ENCODE peak calls at places on chromosome 7, in five cellular contexts. D is neuronal stem cell, M is H1, O is IMR-90, L is mesenchymal stem cell. X is an unnamed sample. For H3K4me1, the result is how much of the 10 kb centered on the place peaks cover.

GRCh38 chr7:112257073-112257472 is 50.6 kb downstream of the ZNF277 start:
- DNase-seq in D (no peak), M (no peak), O (no peak), L (no peak), X (no peak)

GRCh38 chr7:85287126-85287825 is 100.4 kb upstream of the SEMA3D start:
- DNase-seq in D (no peak), M (no peak), O (peak), L (peak), X (peak)

GRCh38 chr7:1474736-1475135 is 15.5 kb upstream of the MICALL2 start:
- DNase-seq in D (no peak), M (no peak), O (peak), L (no peak), X (no peak)

GRCh38 chr7:16060492-16060891 is 360.8 kb downstream of the CRPPA start:
- DNase-seq in D (no peak), M (no peak), O (peak), L (peak), X (no peak)

GRCh38 chr7:76403780-76404494 is 5.6 kb downstream of the SSC4D start:
- DNase-seq in D (no peak), M (no peak), O (no peak), L (no peak), X (no peak)

GRCh38 chr7:7274782-7275181 is 92.4 kb downstream of the C1GALT1 start:
- DNase-seq in D (no peak), M (no peak), O (peak), L (no peak), X (peak)

GRCh38 chr7:48171190-48171589 is at the start of gene ABCA13:
- DNase-seq in D (no peak), M (no peak), O (peak), L (no peak), X (no peak)

GRCh38 chr7:33831389-33832118 is 73.8 kb upstream of the BMPER start:
- DNase-seq in D (no peak), M (no peak), O (no peak), L (no peak), X (no peak)

GRCh38 chr7:15174470-15174869 is 271.9 kb upstream of the DGKB start:
- DNase-seq in D (no peak), M (no peak), O (no peak), L (no peak), X (no peak)

GRCh38 chr7:618539-619355 is 99.1 kb upstream of the PDGFA start:
- DNase-seq in D (no peak), M (no peak), O (peak), L (peak), X (peak)

GRCh38 chr7:41779918-41780317 is 77.0 kb upstream of the INHBA start:
- DNase-seq in D (no peak), M (no peak), O (no peak), L (no peak), X (no peak)

GRCh38 chr7:28155019-28155660 is 25.5 kb downstream of the JAZF1 start:
- DNase-seq in D (no peak), M (no peak), O (no peak), L (no peak), X (no peak)

GRCh38 chr7:158140538-158141220 is 446.9 kb downstream of the PTPRN2 start:
- DNase-seq in D (no peak), M (no peak), O (no peak), L (no peak), X (no peak)

GRCh38 chr7:98248156-98248555 is 3.9 kb downstream of the TECPR1 start:
- DNase-seq in D (no peak), M (no peak), O (no peak), L (no peak), X (peak)

GRCh38 chr7:28106316-28106957 is 74.2 kb downstream of the JAZF1 start:
- DNase-seq in D (no peak), M (no peak), O (peak), L (peak), X (no peak)

GRCh38 chr7:2527505-2528464 is 8.2 kb downstream of the LFNG start:
- DNase-seq in D (no peak), M (no peak), O (peak), L (peak), X (peak)

GRCh38 chr7:43362652-43363428 is 220.1 kb upstream of the STK17A start:
- DNase-seq in D (no peak), M (no peak), O (peak), L (peak), X (peak)

GRCh38 chr7:67022501-67022900 is 25.9 kb downstream of the TYW1 start:
- DNase-seq in D (no peak), M (no peak), O (no peak), L (no peak), X (no peak)

GRCh38 chr7:91033574-91033973 is 230.7 kb upstream of the FZD1 start:
- DNase-seq in D (no peak), M (no peak), O (no peak), L (no peak), X (no peak)

GRCh38 chr7:41573017-41573416 is 129.9 kb downstream of the INHBA start:
- DNase-seq in D (no peak), M (no peak), O (peak), L (peak), X (no peak)

GRCh38 chr7:3039787-3040186 is 3.9 kb downstream of the CARD11 start:
- DNase-seq in D (no peak), M (no peak), O (no peak), L (no peak), X (no peak)

GRCh38 chr7:84372712-84373111 is 178.1 kb upstream of the SEMA3A start:
- DNase-seq in D (no peak), M (no peak), O (peak), L (no peak), X (no peak)

GRCh38 chr7:42959549-42959948 is 27.4 kb downstream of the MRPL32 start:
- DNase-seq in D (no peak), M (no peak), O (no peak), L (no peak), X (no peak)

GRCh38 chr7:42471573-42472174 is 234.7 kb upstream of the GLI3 start:
- DNase-seq in D (no peak), M (no peak), O (no peak), L (peak), X (no peak)

GRCh38 chr7:157952841-157953645 is 616.2 kb downstream of the DNAJB6 start:
- DNase-seq in D (no peak), M (no peak), O (no peak), L (no peak), X (no peak)

GRCh38 chr7:31782411-31782991 is 95.5 kb downstream of the PPP1R17 start:
- DNase-seq in D (peak), M (no peak), O (peak), L (peak), X (peak)

GRCh38 chr7:149126662-149127321 is 668 bp upstream of the ZNF425 start:
- DNase-seq in D (no peak), M (peak), O (peak), L (no peak), X (no peak)

GRCh38 chr7:135074096-135074495 is 73.8 kb upstream of the TMEM140 start:
- DNase-seq in D (no peak), M (no peak), O (no peak), L (no peak), X (no peak)

GRCh38 chr7:75861636-75862035 is 17.2 kb upstream of the RHBDD2 start:
- DNase-seq in D (no peak), M (no peak), O (peak), L (peak), X (peak)

GRCh38 chr7:155488483-155489127 is 30.7 kb downstream of the EN2 start:
- DNase-seq in D (no peak), M (no peak), O (no peak), L (no peak), X (no peak)

GRCh38 chr7:20083781-20084180 is 133.4 kb downstream of the MACC1 start:
- DNase-seq in D (no peak), M (no peak), O (peak), L (peak), X (peak)

GRCh38 chr7:157018997-157019591 is 8.6 kb upstream of the MNX1 start:
- DNase-seq in D (no peak), M (peak), O (no peak), L (no peak), X (no peak)

GRCh38 chr7:94396044-94396443 is 1.3 kb downstream of the COL1A2 start:
- DNase-seq in D (no peak), M (no peak), O (peak), L (peak), X (no peak)

GRCh38 chr7:98233241-98234070 is 18.6 kb downstream of the TECPR1 start:
- DNase-seq in D (no peak), M (no peak), O (no peak), L (no peak), X (no peak)

GRCh38 chr7:154484406-154484805 is 432.2 kb downstream of the DPP6 start:
- DNase-seq in D (no peak), M (peak), O (no peak), L (no peak), X (no peak)

GRCh38 chr7:17672774-17673173 is 267.5 kb downstream of the SNX13 start:
- DNase-seq in D (no peak), M (no peak), O (no peak), L (no peak), X (no peak)

GRCh38 chr7:17668122-17668521 is 272.2 kb downstream of the SNX13 start:
- DNase-seq in D (no peak), M (no peak), O (no peak), L (no peak), X (no peak)

GRCh38 chr7:17665029-17665428 is 275.3 kb downstream of the SNX13 start:
- DNase-seq in D (no peak), M (no peak), O (no peak), L (no peak), X (no peak)

GRCh38 chr7:17671956-17672355 is 268.3 kb downstream of the SNX13 start:
- DNase-seq in D (no peak), M (no peak), O (no peak), L (no peak), X (no peak)

DNA sequence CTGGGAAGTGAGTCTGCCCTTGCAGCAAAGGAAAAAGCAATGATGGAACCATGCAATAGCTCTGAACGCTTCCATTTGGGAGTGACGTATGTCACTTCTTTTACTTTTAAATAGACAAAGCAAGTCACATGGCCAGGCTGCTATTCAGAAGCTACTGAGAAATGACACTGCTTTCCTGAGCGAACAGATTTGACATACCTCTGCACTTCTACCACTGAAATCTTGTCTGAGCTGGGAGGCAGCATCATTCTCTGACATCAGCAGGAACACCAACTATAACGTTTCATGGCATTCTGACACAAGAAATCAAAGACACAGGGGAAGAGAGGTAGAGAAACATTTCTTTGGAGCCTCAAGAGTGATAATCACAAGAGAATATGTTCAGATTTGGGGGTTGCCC is 271.1 kb downstream of the SNX13 start:
- DNase-seq in D (no peak), M (no peak), O (no peak), L (no peak), X (no peak)
- H3K4me1 ChIP-seq in D (under half), M (under half), O (under half), L (under half), X (under half)

GRCh38 chr7:142963993-142964392 is 1.8 kb upstream of the KEL start:
- DNase-seq in D (no peak), M (no peak), O (no peak), L (no peak), X (no peak)

GRCh38 chr7:142961595-142961972 is 579 bp downstream of the KEL start:
- DNase-seq in D (no peak), M (no peak), O (no peak), L (no peak), X (no peak)

GRCh38 chr7:142960955-142961512 is 1.1 kb downstream of the KEL start:
- DNase-seq in D (no peak), M (no peak), O (no peak), L (no peak), X (no peak)

GRCh38 chr7:142964502-142965246 is 2.5 kb upstream of the KEL start:
- DNase-seq in D (no peak), M (no peak), O (no peak), L (no peak), X (peak)

DNA sequence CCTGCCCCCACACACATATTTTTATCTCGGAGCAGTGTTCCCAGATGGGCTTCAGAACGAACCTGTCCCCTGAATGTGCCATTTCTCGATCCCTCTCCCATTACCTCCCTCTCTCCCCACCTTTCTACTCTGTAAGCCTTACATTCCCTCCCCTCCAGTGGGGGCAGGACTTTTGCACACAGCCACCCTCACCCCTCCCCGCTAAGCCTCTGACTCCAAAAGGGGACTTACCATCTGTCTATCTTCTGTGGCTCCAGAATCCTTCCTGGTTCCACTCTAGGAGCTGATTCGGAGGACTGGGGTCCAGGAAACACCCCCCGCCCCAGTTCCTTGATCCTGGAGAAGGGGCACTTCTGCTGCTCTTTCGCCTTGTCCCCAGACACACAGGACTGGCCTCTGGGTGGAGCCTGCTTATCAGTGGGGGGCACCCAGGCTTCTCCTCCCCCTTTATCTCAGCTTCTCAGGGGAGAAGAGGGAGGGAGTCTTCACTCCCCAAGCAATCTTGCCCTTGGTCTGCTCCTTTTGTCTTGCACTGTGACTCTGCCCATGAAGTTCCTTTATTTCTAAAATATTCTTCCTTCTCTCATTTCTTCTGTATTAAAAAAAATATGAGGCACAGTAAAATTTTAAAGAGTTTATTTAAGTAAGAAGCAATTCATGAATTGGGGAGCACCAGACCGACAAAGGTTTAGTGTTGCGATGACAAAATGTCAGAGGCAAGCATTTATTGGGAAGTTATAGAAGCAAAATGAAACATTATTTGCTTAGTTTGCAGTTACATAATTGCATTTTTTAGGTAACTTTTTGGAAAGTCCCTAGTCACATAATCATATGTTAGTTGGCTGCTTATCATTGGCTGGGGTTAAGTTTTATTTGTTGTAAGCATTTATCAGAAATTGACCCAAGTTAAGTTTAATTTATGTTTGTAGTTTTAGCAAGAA is at the start of gene KEL:
- DNase-seq in D (no peak), M (no peak), O (no peak), L (no peak), X (no peak)
- H2AK5ac ChIP-seq in D (no peak), M (no peak), O (no peak), L (no peak), X (no peak)

GRCh38 chr7:151487246-151487645 is 32.4 kb downstream of the RHEB start:
- DNase-seq in D (no peak), M (no peak), O (peak), L (no peak), X (no peak)

GRCh38 chr7:151483700-151483960 is 36.1 kb downstream of the RHEB start:
- DNase-seq in D (no peak), M (no peak), O (no peak), L (no peak), X (peak)

GRCh38 chr7:151486074-151486473 is 33.6 kb downstream of the RHEB start:
- DNase-seq in D (no peak), M (no peak), O (no peak), L (no peak), X (no peak)

GRCh38 chr7:151482883-151483699 is 36.6 kb downstream of the RHEB start:
- DNase-seq in D (no peak), M (no peak), O (no peak), L (no peak), X (no peak)

DNA sequence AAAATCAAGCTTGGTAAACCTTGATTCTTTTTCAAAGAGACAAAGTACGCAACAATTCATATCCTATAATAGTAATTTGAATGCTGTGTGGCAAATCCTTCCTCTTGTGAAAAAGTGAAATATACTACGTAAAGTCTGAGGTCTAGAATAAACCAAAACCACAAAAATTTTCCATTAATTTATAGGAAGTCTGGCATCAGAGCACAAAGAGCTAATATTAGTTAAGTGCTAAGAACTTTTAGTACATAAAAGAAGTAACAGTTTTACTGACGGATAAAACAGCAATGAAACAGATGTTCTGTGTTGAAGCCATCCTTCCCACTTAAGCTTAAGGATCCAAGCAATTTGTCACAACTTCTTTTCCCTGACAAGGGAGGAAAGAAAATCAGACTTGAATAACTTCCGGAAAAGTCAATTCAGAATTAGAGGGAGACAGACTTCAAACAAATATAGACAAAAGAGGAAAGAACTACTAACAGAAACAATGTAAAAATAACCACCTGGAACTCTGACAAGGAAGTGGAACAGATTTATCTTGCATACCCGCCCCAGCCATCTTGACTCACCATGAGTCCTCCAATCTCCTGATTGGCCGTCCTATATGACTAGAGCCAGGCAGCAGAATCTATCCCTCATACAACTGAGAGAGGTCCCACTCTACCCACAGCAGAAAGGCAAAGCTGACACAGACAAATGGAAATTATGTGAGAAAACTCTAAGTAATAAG is 34.5 kb downstream of the RHEB start:
- DNase-seq in D (no peak), M (no peak), O (peak), L (peak), X (no peak)
- H3K4me1 ChIP-seq in D (under half), M (under half), O (under half), L (under half), X (under half)

DNA sequence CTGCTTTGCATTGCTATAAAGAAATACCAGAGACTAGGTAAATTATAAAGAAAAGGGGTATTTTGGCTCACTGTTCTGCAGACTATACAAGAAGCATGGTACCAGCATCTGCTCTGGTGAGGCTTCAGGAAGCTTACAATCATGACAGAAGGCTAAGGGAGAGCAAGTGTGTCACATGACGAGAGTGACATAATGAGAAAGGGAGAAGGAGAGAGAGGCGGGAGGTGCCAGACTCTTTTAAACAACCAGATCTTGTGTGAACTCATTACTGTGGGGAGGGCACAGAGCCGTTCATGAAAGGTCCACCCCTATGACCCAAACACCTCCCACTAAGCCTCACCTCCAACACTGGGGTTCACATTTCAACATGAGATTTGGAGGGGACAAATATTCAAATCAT is 59.0 kb upstream of the WNT16 start:
- DNase-seq in D (no peak), M (no peak), O (no peak), L (no peak), X (no peak)
- H2AK5ac ChIP-seq in D (no peak), M (no peak), O (no peak), L (no peak), X (no peak)